ENCODE peak calls at places on chromosomes 1 and 21, in seven cellular contexts. A is fibroblast of lung, Z is IMR-90, P is skeletal muscle cell, J is A549, T is left ventricle myocardium inferior, W is adrenal gland. I is an unnamed sample.

GRCh38 chr1:36006941-36007500 is 76.1 kb downstream of the AGO3 start:
- DNase-seq in P (no peak), A (no peak), J (no peak), W (no peak), Z (no peak), T (no peak), I (no peak)

GRCh38 chr1:53061859-53062714 is at the start of gene PODN:
- DNase-seq in Z (no peak), A (peak), T (peak), W (no peak), J (no peak), P (no peak), I (no peak)

GRCh38 chr1:210792703-210793102 is 341.2 kb downstream of the KCNH1 start:
- DNase-seq in J (peak), W (no peak), A (peak), Z (peak), P (peak), T (no peak), I (peak)

GRCh38 chr1:14217384-14217783 is 381.1 kb upstream of the KAZN start:
- DNase-seq in T (no peak), W (no peak), Z (no peak), P (no peak), A (peak), J (no peak), I (no peak)

GRCh38 chr1:30912203-30912602 is 3.6 kb upstream of the SDC3 start:
- DNase-seq in T (peak), J (no peak), A (no peak), W (peak), Z (no peak), P (no peak), I (no peak)

GRCh38 chr1:155471891-155472290 is 90.7 kb downstream of the ASH1L start:
- DNase-seq in A (no peak), W (no peak), J (no peak), P (no peak), T (no peak), Z (no peak), I (no peak)

GRCh38 chr1:10709646-10710045 is 86.8 kb downstream of the CASZ1 start:
- DNase-seq in P (no peak), T (no peak), Z (no peak), W (no peak), J (no peak), A (no peak), I (no peak)

GRCh38 chr1:62224182-62224581 is 29.5 kb downstream of the L1TD1 start:
- DNase-seq in W (no peak), J (no peak), A (no peak), T (no peak), P (no peak), Z (no peak), I (no peak)

GRCh38 chr1:115430717-115431116 is 92.7 kb upstream of the NGF start:
- DNase-seq in T (no peak), P (peak), J (peak), Z (peak), W (peak), A (peak), I (peak)

GRCh38 chr1:121594096-121594495 is 409.3 kb downstream of the SRGAP2C start:
- DNase-seq in J (no peak), A (no peak), T (no peak), P (no peak), Z (no peak), W (no peak), I (no peak)

GRCh38 chr1:55209247-55209646 is 5.9 kb downstream of the USP24 start:
- DNase-seq in W (no peak), J (no peak), P (no peak), T (no peak), A (no peak), Z (no peak), I (no peak)

GRCh38 chr1:2290595-2291510 is 62.7 kb downstream of the SKI start:
- DNase-seq in W (peak), P (peak), J (no peak), A (peak), T (peak), Z (peak), I (peak)

GRCh38 chr21:42737969-42738590 is 84.7 kb downstream of the PDE9A start:
- DNase-seq in J (no peak), Z (no peak), A (peak), T (peak), W (peak), P (no peak), I (no peak)

GRCh38 chr1:22739648-22740385 is 29.2 kb downstream of the EPHB2 start:
- DNase-seq in A (peak), P (peak), J (peak), Z (peak), T (no peak), W (peak), I (peak)

GRCh38 chr1:246629976-246630375 is 63.7 kb downstream of the CNST start:
- DNase-seq in J (no peak), A (no peak), T (no peak), P (no peak), W (no peak), Z (no peak), I (no peak)

GRCh38 chr1:35591211-35591610 is 18.1 kb downstream of the TFAP2E start:
- DNase-seq in J (no peak), P (no peak), W (no peak), T (no peak), A (no peak), Z (no peak), I (no peak)

GRCh38 chr1:184870319-184870718 is 104.0 kb downstream of the NIBAN1 start:
- DNase-seq in Z (no peak), A (no peak), J (no peak), P (no peak), W (no peak), T (no peak), I (no peak)

GRCh38 chr1:113140588-113141446 is 67.8 kb downstream of the LRIG2 start:
- DNase-seq in Z (peak), A (peak), W (peak), T (peak), J (peak), P (no peak), I (no peak)

GRCh38 chr21:42118901-42119300 is 47.8 kb downstream of the UMODL1 start:
- DNase-seq in W (no peak), P (no peak), A (no peak), T (no peak), Z (peak), J (no peak), I (no peak)

GRCh38 chr1:28860332-28861073 is 48.5 kb downstream of the OPRD1 start:
- DNase-seq in Z (no peak), P (no peak), A (no peak), W (no peak), T (no peak), J (peak), I (no peak)

GRCh38 chr1:175394739-175395138 is 202.2 kb upstream of the KIAA0040 start:
- DNase-seq in A (no peak), P (no peak), J (no peak), Z (no peak), T (no peak), W (no peak), I (no peak)

GRCh38 chr21:38631171-38631570 is 132.9 kb upstream of the ERG start:
- DNase-seq in J (no peak), W (no peak), T (no peak), A (no peak), P (peak), Z (no peak), I (peak)

GRCh38 chr1:193113992-193114332 is 7.9 kb upstream of the CDC73 start:
- DNase-seq in W (no peak), J (no peak), Z (no peak), T (no peak), P (no peak), A (peak), I (no peak)
- H3K4me3 ChIP-seq in W (no peak), J (no peak), Z (no peak), T (no peak), P (no peak), A (peak), I (no peak)

GRCh38 chr21:33231526-33231925 is 1.8 kb downstream of the IFNAR2 start:
- DNase-seq in J (no peak), T (no peak), Z (no peak), A (no peak), P (no peak), W (no peak), I (no peak)
- H3K4me3 ChIP-seq in J (peak), T (peak), Z (no peak), A (no peak), P (no peak), W (peak), I (no peak)

DNA sequence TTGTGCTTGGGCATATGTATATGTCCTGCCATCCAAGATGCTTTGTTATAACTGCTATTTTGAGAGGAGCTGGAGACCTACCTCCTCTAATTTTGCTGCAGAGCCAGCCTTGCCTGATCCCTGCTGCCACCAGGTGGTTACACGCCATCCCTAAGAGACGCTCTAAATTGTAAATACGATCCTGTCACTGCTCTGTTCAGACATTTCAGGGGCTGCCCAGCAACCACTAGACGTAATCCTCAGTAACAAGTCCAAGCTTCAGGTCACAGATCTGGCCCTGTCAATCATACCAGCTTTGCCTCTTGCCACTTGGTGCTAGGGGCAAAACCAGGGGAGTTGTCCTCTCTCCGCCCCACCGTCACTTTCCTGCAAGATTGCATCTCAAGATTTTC is 32.9 kb downstream of the GPA33 start:
- DNase-seq in T (no peak), A (peak), Z (peak), W (peak), P (no peak), J (peak), I (no peak)
- H3K4me3 ChIP-seq in T (no peak), A (no peak), Z (no peak), W (no peak), P (no peak), J (no peak), I (no peak)

GRCh38 chr1:7942701-7943029 is 2.0 kb upstream of the TNFRSF9 start:
- DNase-seq in W (no peak), T (no peak), J (no peak), Z (no peak), P (no peak), A (no peak), I (no peak)
- H3K4me3 ChIP-seq in W (peak), T (peak), J (no peak), Z (no peak), P (no peak), A (no peak), I (no peak)

I was measured in AG09309.